ENCODE peak calls at places on chromosomes 7 and 10, in four cellular contexts. One of them, this sample, is unnamed.

GRCh38 chr7:87735360-87735759 is 107.2 kb downstream of the RUNDC3B start:
- DNase-seq in GM12891: no peak
- DNase-seq in K562: no peak
- DNase-seq in GM12878: no peak
- DNase-seq in this sample: no peak

GRCh38 chr10:34256216-34256615 is 558.9 kb downstream of the PARD3 start:
- DNase-seq in GM12891: no peak
- DNase-seq in K562: no peak
- DNase-seq in GM12878: no peak
- DNase-seq in this sample: no peak

GRCh38 chr7:34928052-34928451 is 109.2 kb downstream of the DPY19L1 start:
- DNase-seq in GM12891: no peak
- DNase-seq in K562: peak; percentile 33
- DNase-seq in GM12878: no peak
- DNase-seq in this sample: peak; percentile 14

GRCh38 chr7:43004076-43004475 is 71.9 kb downstream of the MRPL32 start:
- DNase-seq in GM12891: no peak
- DNase-seq in K562: no peak
- DNase-seq in GM12878: no peak
- DNase-seq in this sample: no peak

GRCh38 chr7:114969096-114969495 is 47.2 kb downstream of the MDFIC start:
- DNase-seq in GM12891: no peak
- DNase-seq in K562: no peak
- DNase-seq in GM12878: no peak
- DNase-seq in this sample: no peak

GRCh38 chr10:48437546-48437945 is 131.1 kb downstream of the MAPK8 start:
- DNase-seq in GM12891: no peak
- DNase-seq in K562: no peak
- DNase-seq in GM12878: no peak
- DNase-seq in this sample: no peak

GRCh38 chr7:130398751-130399150 is 18.5 kb downstream of the CPA1 start:
- DNase-seq in GM12891: no peak
- DNase-seq in K562: no peak
- DNase-seq in GM12878: no peak
- DNase-seq in this sample: peak; percentile 16

GRCh38 chr10:86363184-86363832 is 3.3 kb downstream of the GRID1 start:
- DNase-seq in GM12891: peak; percentile 50
- DNase-seq in K562: peak; percentile 27
- DNase-seq in GM12878: no peak
- DNase-seq in this sample: no peak

GRCh38 chr7:157404845-157405481 is 68.2 kb downstream of the DNAJB6 start:
- DNase-seq in GM12891: no peak
- DNase-seq in K562: peak; percentile 93
- DNase-seq in GM12878: no peak
- DNase-seq in this sample: peak; percentile 85

GRCh38 chr7:6448943-6449543 is 1.3 kb upstream of the DAGLB start:
- DNase-seq in GM12891: no peak
- DNase-seq in K562: no peak
- DNase-seq in GM12878: no peak
- DNase-seq in this sample: no peak

GRCh38 chr7:157004050-157004838 is 6.2 kb downstream of the MNX1 start:
- DNase-seq in GM12891: no peak
- DNase-seq in K562: no peak
- DNase-seq in GM12878: no peak
- DNase-seq in this sample: no peak

GRCh38 chr7:77258014-77258413 is 58.4 kb upstream of the FGL2 start:
- DNase-seq in GM12891: no peak
- DNase-seq in K562: no peak
- DNase-seq in GM12878: no peak
- DNase-seq in this sample: peak; percentile 58

GRCh38 chr7:107070710-107071109 is 26.2 kb downstream of the PRKAR2B start:
- DNase-seq in GM12891: no peak
- DNase-seq in K562: no peak
- DNase-seq in GM12878: no peak
- DNase-seq in this sample: no peak

GRCh38 chr7:107069457-107069856 is 25.0 kb downstream of the PRKAR2B start:
- DNase-seq in GM12891: no peak
- DNase-seq in K562: no peak
- DNase-seq in GM12878: no peak
- DNase-seq in this sample: no peak

GRCh38 chr7:107071129-107071528 is 26.6 kb downstream of the PRKAR2B start:
- DNase-seq in GM12891: no peak
- DNase-seq in K562: no peak
- DNase-seq in GM12878: no peak
- DNase-seq in this sample: no peak

GRCh38 chr7:107065929-107066247 is 21.4 kb downstream of the PRKAR2B start:
- DNase-seq in GM12891: no peak
- DNase-seq in K562: no peak
- DNase-seq in GM12878: no peak
- DNase-seq in this sample: no peak

GRCh38 chr7:107068156-107068555 is 23.7 kb downstream of the PRKAR2B start:
- DNase-seq in GM12891: no peak
- DNase-seq in K562: no peak
- DNase-seq in GM12878: no peak
- DNase-seq in this sample: no peak
- TF ChIP-seq SPI1 in GM12891: peak; percentile 51
- TF ChIP-seq SPI1 in K562: no peak
- TF ChIP-seq SPI1 in GM12878: no peak
- TF ChIP-seq SPI1 in this sample: no peak

DNA sequence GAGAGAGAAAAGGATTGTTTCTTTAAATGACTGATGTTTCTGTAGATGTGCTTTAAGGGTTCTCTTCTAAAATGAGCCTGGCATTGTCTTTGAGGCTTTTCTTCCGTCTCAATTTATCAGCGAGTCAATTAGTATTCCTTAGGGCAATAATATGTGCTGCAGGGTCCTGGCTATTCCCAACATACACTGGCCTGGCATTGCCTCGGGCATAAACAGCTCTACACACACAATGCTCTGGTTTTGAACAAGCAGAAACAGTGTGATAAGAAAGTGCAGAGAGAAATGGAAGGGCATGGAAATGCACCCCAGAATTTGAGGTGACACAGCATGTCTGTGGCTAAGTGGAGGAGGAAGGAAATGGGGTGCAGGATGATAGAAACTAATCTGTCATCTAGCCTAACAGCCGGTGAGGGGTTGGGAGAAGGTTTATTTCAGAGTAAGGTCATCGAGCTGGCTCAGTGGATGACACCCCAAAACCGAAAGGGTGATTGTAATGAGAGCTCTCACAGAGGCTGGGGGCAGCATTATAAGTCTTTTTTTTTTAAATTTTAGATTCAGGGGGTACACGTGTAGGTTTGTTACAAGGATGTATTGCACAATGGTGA is 67.5 kb upstream of the ARHGAP21 start:
- DNase-seq in GM12891: no peak
- DNase-seq in K562: no peak
- DNase-seq in GM12878: no peak
- DNase-seq in this sample: no peak
- TF ChIP-seq SPI1 in GM12891: no peak
- TF ChIP-seq SPI1 in K562: no peak
- TF ChIP-seq SPI1 in GM12878: no peak
- TF ChIP-seq SPI1 in this sample: no peak

GRCh38 chr7:78792624-78793023 is 660.8 kb downstream of the MAGI2 start:
- DNase-seq in GM12891: no peak
- DNase-seq in K562: no peak
- DNase-seq in GM12878: no peak
- DNase-seq in this sample: no peak
- TF ChIP-seq SPI1 in GM12891: no peak
- TF ChIP-seq SPI1 in K562: no peak
- TF ChIP-seq SPI1 in GM12878: no peak
- TF ChIP-seq SPI1 in this sample: no peak

GRCh38 chr7:18109762-18110161 is 82.1 kb upstream of the PRPS1L1 start:
- DNase-seq in GM12891: no peak
- DNase-seq in K562: no peak
- DNase-seq in GM12878: no peak
- DNase-seq in this sample: no peak
- TF ChIP-seq SPI1 in GM12891: no peak
- TF ChIP-seq SPI1 in K562: no peak
- TF ChIP-seq SPI1 in GM12878: no peak
- TF ChIP-seq SPI1 in this sample: no peak

DNA sequence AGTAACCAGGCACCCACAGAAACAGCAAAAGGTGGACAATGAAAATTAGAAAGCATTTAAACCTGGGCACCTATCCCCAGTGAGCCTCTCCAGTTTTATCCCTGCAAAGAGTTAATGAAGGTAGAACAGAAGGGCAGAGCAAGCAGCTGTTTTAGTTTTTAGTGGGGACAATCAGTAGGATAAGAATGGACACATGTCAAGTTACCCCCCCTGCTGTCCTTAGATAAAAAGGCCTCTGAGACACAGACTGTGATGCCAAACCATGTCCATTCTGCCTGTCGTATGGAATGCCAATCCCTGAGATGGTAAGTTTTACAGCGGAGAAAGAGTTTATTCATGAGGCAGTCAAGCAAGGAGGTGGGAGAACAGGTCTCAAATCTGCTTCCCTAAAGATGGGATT is 162.6 kb upstream of the AGR3 start:
- DNase-seq in GM12891: no peak
- DNase-seq in K562: no peak
- DNase-seq in GM12878: no peak
- DNase-seq in this sample: no peak
- TF ChIP-seq SPI1 in GM12891: no peak
- TF ChIP-seq SPI1 in K562: no peak
- TF ChIP-seq SPI1 in GM12878: no peak
- TF ChIP-seq SPI1 in this sample: no peak

GRCh38 chr10:73262105-73262730 is 9.8 kb upstream of the MRPS16 start:
- DNase-seq in GM12891: no peak
- DNase-seq in K562: no peak
- DNase-seq in GM12878: no peak
- DNase-seq in this sample: peak; percentile 29

GRCh38 chr10:73264423-73264822 is 12.0 kb upstream of the MRPS16 start:
- DNase-seq in GM12891: no peak
- DNase-seq in K562: no peak
- DNase-seq in GM12878: no peak
- DNase-seq in this sample: no peak

GRCh38 chr10:73262880-73263279 is 10.4 kb upstream of the MRPS16 start:
- DNase-seq in GM12891: no peak
- DNase-seq in K562: no peak
- DNase-seq in GM12878: no peak
- DNase-seq in this sample: no peak

GRCh38 chr10:73261362-73261995 is 9.0 kb upstream of the MRPS16 start:
- DNase-seq in GM12891: no peak
- DNase-seq in K562: no peak
- DNase-seq in GM12878: no peak
- DNase-seq in this sample: no peak

DNA sequence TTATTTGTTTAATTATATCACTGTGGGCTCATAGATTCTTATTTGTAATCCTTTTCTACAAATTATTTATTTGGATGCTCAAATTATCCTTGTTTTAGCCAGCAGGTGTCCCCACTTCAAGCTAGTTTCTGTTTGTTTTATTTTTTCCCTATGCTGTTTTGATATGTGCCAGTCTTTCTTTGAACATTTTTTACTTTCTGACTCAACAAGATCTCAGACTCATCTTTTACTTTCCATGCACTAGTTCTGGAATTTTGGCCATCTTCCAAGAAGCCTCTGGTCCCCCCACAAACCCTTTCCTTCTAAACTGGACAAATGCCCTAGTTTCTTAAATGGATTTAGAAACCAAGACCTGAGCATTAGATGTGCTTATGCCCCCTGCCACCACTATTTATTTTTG is 11.5 kb upstream of the MRPS16 start:
- DNase-seq in GM12891: no peak
- DNase-seq in K562: no peak
- DNase-seq in GM12878: no peak
- DNase-seq in this sample: no peak
- TF ChIP-seq SPI1 in GM12891: no peak
- TF ChIP-seq SPI1 in K562: no peak
- TF ChIP-seq SPI1 in GM12878: no peak
- TF ChIP-seq SPI1 in this sample: no peak

GRCh38 chr7:134343136-134343535 is 26.4 kb upstream of the SLC35B4 start:
- DNase-seq in GM12891: no peak
- DNase-seq in K562: no peak
- DNase-seq in GM12878: no peak
- DNase-seq in this sample: no peak
- TF ChIP-seq SPI1 in GM12891: no peak
- TF ChIP-seq SPI1 in K562: no peak
- TF ChIP-seq SPI1 in GM12878: no peak
- TF ChIP-seq SPI1 in this sample: no peak

This sample was measured in HL-60.